ENCODE peak calls at places on chromosomes 11 and 22, in ten cellular contexts. One of them, this sample, is unnamed.

GRCh38 chr11:86577663-86578636 is 94.5 kb downstream of the ME3 start:
- DNase-seq in HTR-8/SVneo: no peak
- DNase-seq in endodermal cell: no peak
- DNase-seq in CD8-positive, alpha-beta T cell: no peak
- DNase-seq in H9: no peak
- DNase-seq in esophagus muscularis mucosa: peak; percentile 92
- DNase-seq in mucosa of descending colon: peak; percentile 84
- DNase-seq in heart right ventricle: peak; percentile 65
- DNase-seq in dermis microvascular lymphatic vessel endothelial cell: peak; percentile 99
- DNase-seq in astrocyte: peak; percentile 93
- DNase-seq in this sample: no peak

GRCh38 chr11:115580927-115581680 is 76.9 kb upstream of the CADM1 start:
- DNase-seq in mucosa of descending colon: no peak
- DNase-seq in heart right ventricle: peak; percentile 42
- DNase-seq in esophagus muscularis mucosa: no peak
- DNase-seq in endodermal cell: no peak
- DNase-seq in H9: no peak
- DNase-seq in astrocyte: peak; percentile 27
- DNase-seq in dermis microvascular lymphatic vessel endothelial cell: no peak
- DNase-seq in HTR-8/SVneo: no peak
- DNase-seq in CD8-positive, alpha-beta T cell: no peak
- DNase-seq in this sample: no peak

GRCh38 chr22:31206896-31207687 is 5.0 kb upstream of the LIMK2 start:
- DNase-seq in heart right ventricle: peak; percentile 21
- DNase-seq in dermis microvascular lymphatic vessel endothelial cell: peak; percentile 17
- DNase-seq in endodermal cell: no peak
- DNase-seq in astrocyte: no peak
- DNase-seq in HTR-8/SVneo: no peak
- DNase-seq in esophagus muscularis mucosa: no peak
- DNase-seq in CD8-positive, alpha-beta T cell: no peak
- DNase-seq in mucosa of descending colon: peak; percentile 71
- DNase-seq in H9: no peak
- DNase-seq in this sample: no peak

GRCh38 chr11:74388678-74389327 is 9.4 kb downstream of the PGM2L1 start:
- DNase-seq in esophagus muscularis mucosa: no peak
- DNase-seq in HTR-8/SVneo: peak; percentile 54
- DNase-seq in dermis microvascular lymphatic vessel endothelial cell: peak; percentile 71
- DNase-seq in endodermal cell: peak; percentile 83
- DNase-seq in heart right ventricle: peak; percentile 72
- DNase-seq in H9: peak; percentile 50
- DNase-seq in astrocyte: no peak
- DNase-seq in mucosa of descending colon: no peak
- DNase-seq in CD8-positive, alpha-beta T cell: peak; percentile 74
- DNase-seq in this sample: peak; percentile 43

GRCh38 chr11:68780829-68781228 is 29.5 kb upstream of the TESMIN start:
- DNase-seq in heart right ventricle: peak; percentile 51
- DNase-seq in dermis microvascular lymphatic vessel endothelial cell: peak; percentile 38
- DNase-seq in CD8-positive, alpha-beta T cell: no peak
- DNase-seq in endodermal cell: peak; percentile 94
- DNase-seq in mucosa of descending colon: no peak
- DNase-seq in HTR-8/SVneo: no peak
- DNase-seq in esophagus muscularis mucosa: no peak
- DNase-seq in astrocyte: no peak
- DNase-seq in H9: peak; percentile 83
- DNase-seq in this sample: peak; percentile 93

GRCh38 chr22:21698430-21699329 is 32.9 kb downstream of the PPIL2 start:
- DNase-seq in astrocyte: no peak
- DNase-seq in endodermal cell: peak; percentile 66
- DNase-seq in heart right ventricle: peak; percentile 48
- DNase-seq in dermis microvascular lymphatic vessel endothelial cell: peak; percentile 29
- DNase-seq in mucosa of descending colon: no peak
- DNase-seq in HTR-8/SVneo: no peak
- DNase-seq in esophagus muscularis mucosa: no peak
- DNase-seq in CD8-positive, alpha-beta T cell: no peak
- DNase-seq in H9: peak; percentile 57
- DNase-seq in this sample: peak; percentile 74

GRCh38 chr11:129852125-129852740 is 36.6 kb downstream of the TMEM45B start:
- DNase-seq in CD8-positive, alpha-beta T cell: no peak
- DNase-seq in dermis microvascular lymphatic vessel endothelial cell: no peak
- DNase-seq in HTR-8/SVneo: no peak
- DNase-seq in esophagus muscularis mucosa: no peak
- DNase-seq in mucosa of descending colon: no peak
- DNase-seq in endodermal cell: no peak
- DNase-seq in H9: no peak
- DNase-seq in astrocyte: no peak
- DNase-seq in heart right ventricle: no peak
- DNase-seq in this sample: no peak

GRCh38 chr11:68256331-68256741 is 15.4 kb downstream of the C11orf24 start:
- DNase-seq in endodermal cell: no peak
- DNase-seq in mucosa of descending colon: no peak
- DNase-seq in astrocyte: no peak
- DNase-seq in H9: no peak
- DNase-seq in CD8-positive, alpha-beta T cell: no peak
- DNase-seq in HTR-8/SVneo: peak; percentile 61
- DNase-seq in heart right ventricle: no peak
- DNase-seq in dermis microvascular lymphatic vessel endothelial cell: no peak
- DNase-seq in esophagus muscularis mucosa: no peak
- DNase-seq in this sample: peak; percentile 55

GRCh38 chr22:44670220-44670983 is 31.6 kb upstream of the PRR5 start:
- DNase-seq in astrocyte: no peak
- DNase-seq in dermis microvascular lymphatic vessel endothelial cell: no peak
- DNase-seq in HTR-8/SVneo: no peak
- DNase-seq in H9: no peak
- DNase-seq in mucosa of descending colon: peak; percentile 21
- DNase-seq in endodermal cell: peak; percentile 49
- DNase-seq in CD8-positive, alpha-beta T cell: no peak
- DNase-seq in heart right ventricle: no peak
- DNase-seq in esophagus muscularis mucosa: no peak
- DNase-seq in this sample: peak; percentile 6

GRCh38 chr11:101470881-101471535 is 112.8 kb downstream of the TRPC6 start:
- DNase-seq in astrocyte: no peak
- DNase-seq in dermis microvascular lymphatic vessel endothelial cell: peak; percentile 20
- DNase-seq in mucosa of descending colon: no peak
- DNase-seq in H9: no peak
- DNase-seq in esophagus muscularis mucosa: no peak
- DNase-seq in heart right ventricle: no peak
- DNase-seq in HTR-8/SVneo: no peak
- DNase-seq in endodermal cell: no peak
- DNase-seq in CD8-positive, alpha-beta T cell: no peak
- DNase-seq in this sample: no peak

GRCh38 chr11:93490996-93491618 is 52.1 kb downstream of the SMCO4 start:
- DNase-seq in H9: peak; percentile 65
- DNase-seq in esophagus muscularis mucosa: no peak
- DNase-seq in astrocyte: no peak
- DNase-seq in HTR-8/SVneo: no peak
- DNase-seq in heart right ventricle: no peak
- DNase-seq in mucosa of descending colon: no peak
- DNase-seq in endodermal cell: peak; percentile 78
- DNase-seq in dermis microvascular lymphatic vessel endothelial cell: no peak
- DNase-seq in CD8-positive, alpha-beta T cell: no peak
- DNase-seq in this sample: peak; percentile 47

GRCh38 chr22:17816649-17817048 is 42.4 kb upstream of the BID start:
- DNase-seq in dermis microvascular lymphatic vessel endothelial cell: no peak
- DNase-seq in astrocyte: no peak
- DNase-seq in endodermal cell: no peak
- DNase-seq in H9: no peak
- DNase-seq in heart right ventricle: no peak
- DNase-seq in CD8-positive, alpha-beta T cell: no peak
- DNase-seq in HTR-8/SVneo: no peak
- DNase-seq in esophagus muscularis mucosa: no peak
- DNase-seq in mucosa of descending colon: no peak
- DNase-seq in this sample: no peak

GRCh38 chr11:719214-720016 is 13.4 kb downstream of the EPS8L2 start:
- DNase-seq in endodermal cell: no peak
- DNase-seq in heart right ventricle: no peak
- DNase-seq in HTR-8/SVneo: no peak
- DNase-seq in astrocyte: no peak
- DNase-seq in mucosa of descending colon: peak; percentile 56
- DNase-seq in dermis microvascular lymphatic vessel endothelial cell: no peak
- DNase-seq in CD8-positive, alpha-beta T cell: no peak
- DNase-seq in H9: no peak
- DNase-seq in esophagus muscularis mucosa: no peak
- DNase-seq in this sample: peak; percentile 50

GRCh38 chr11:1770528-1770927 is 6.8 kb upstream of the CTSD start:
- DNase-seq in H9: no peak
- DNase-seq in CD8-positive, alpha-beta T cell: no peak
- DNase-seq in endodermal cell: no peak
- DNase-seq in mucosa of descending colon: no peak
- DNase-seq in dermis microvascular lymphatic vessel endothelial cell: no peak
- DNase-seq in astrocyte: no peak
- DNase-seq in heart right ventricle: peak; percentile 3
- DNase-seq in esophagus muscularis mucosa: no peak
- DNase-seq in HTR-8/SVneo: no peak
- DNase-seq in this sample: no peak

GRCh38 chr22:50469377-50470305 is 5.2 kb downstream of the SBF1 start:
- DNase-seq in astrocyte: peak; percentile 42
- DNase-seq in esophagus muscularis mucosa: no peak
- DNase-seq in heart right ventricle: no peak
- DNase-seq in endodermal cell: peak; percentile 87
- DNase-seq in dermis microvascular lymphatic vessel endothelial cell: peak; percentile 35
- DNase-seq in H9: peak; percentile 84
- DNase-seq in CD8-positive, alpha-beta T cell: peak; percentile 98
- DNase-seq in HTR-8/SVneo: peak; percentile 51
- DNase-seq in mucosa of descending colon: peak; percentile 98
- DNase-seq in this sample: peak; percentile 94

GRCh38 chr11:134759314-134759713 is 347.3 kb upstream of the B3GAT1 start:
- DNase-seq in heart right ventricle: no peak
- DNase-seq in CD8-positive, alpha-beta T cell: no peak
- DNase-seq in mucosa of descending colon: no peak
- DNase-seq in H9: no peak
- DNase-seq in endodermal cell: peak; percentile 23
- DNase-seq in astrocyte: no peak
- DNase-seq in HTR-8/SVneo: no peak
- DNase-seq in dermis microvascular lymphatic vessel endothelial cell: no peak
- DNase-seq in esophagus muscularis mucosa: peak; percentile 77
- DNase-seq in this sample: no peak

GRCh38 chr11:119618208-119618909 is 110.6 kb downstream of the NECTIN1 start:
- DNase-seq in esophagus muscularis mucosa: no peak
- DNase-seq in H9: peak; percentile 27
- DNase-seq in astrocyte: no peak
- DNase-seq in heart right ventricle: peak; percentile 29
- DNase-seq in CD8-positive, alpha-beta T cell: no peak
- DNase-seq in dermis microvascular lymphatic vessel endothelial cell: peak; percentile 65
- DNase-seq in mucosa of descending colon: no peak
- DNase-seq in endodermal cell: no peak
- DNase-seq in HTR-8/SVneo: no peak
- DNase-seq in this sample: peak; percentile 63

GRCh38 chr11:74819400-74819799 is 70.8 kb downstream of the RNF169 start:
- DNase-seq in esophagus muscularis mucosa: no peak
- DNase-seq in endodermal cell: no peak
- DNase-seq in H9: no peak
- DNase-seq in astrocyte: peak; percentile 26
- DNase-seq in CD8-positive, alpha-beta T cell: no peak
- DNase-seq in dermis microvascular lymphatic vessel endothelial cell: peak; percentile 16
- DNase-seq in mucosa of descending colon: no peak
- DNase-seq in HTR-8/SVneo: no peak
- DNase-seq in heart right ventricle: no peak
- DNase-seq in this sample: no peak

GRCh38 chr11:19466314-19466713 is 225.6 kb upstream of the E2F8 start:
- DNase-seq in endodermal cell: no peak
- DNase-seq in astrocyte: no peak
- DNase-seq in heart right ventricle: no peak
- DNase-seq in CD8-positive, alpha-beta T cell: no peak
- DNase-seq in esophagus muscularis mucosa: no peak
- DNase-seq in mucosa of descending colon: no peak
- DNase-seq in H9: no peak
- DNase-seq in HTR-8/SVneo: no peak
- DNase-seq in dermis microvascular lymphatic vessel endothelial cell: no peak
- DNase-seq in this sample: no peak

GRCh38 chr11:61082931-61083531 is 19.3 kb upstream of the CD5 start:
- DNase-seq in mucosa of descending colon: no peak
- DNase-seq in H9: no peak
- DNase-seq in esophagus muscularis mucosa: no peak
- DNase-seq in heart right ventricle: no peak
- DNase-seq in endodermal cell: no peak
- DNase-seq in HTR-8/SVneo: no peak
- DNase-seq in astrocyte: no peak
- DNase-seq in CD8-positive, alpha-beta T cell: no peak
- DNase-seq in dermis microvascular lymphatic vessel endothelial cell: no peak
- DNase-seq in this sample: no peak

GRCh38 chr11:118149493-118149892 is 3.1 kb downstream of the SCN4B start:
- DNase-seq in esophagus muscularis mucosa: no peak
- DNase-seq in CD8-positive, alpha-beta T cell: no peak
- DNase-seq in H9: no peak
- DNase-seq in endodermal cell: peak; percentile 52
- DNase-seq in astrocyte: no peak
- DNase-seq in mucosa of descending colon: no peak
- DNase-seq in heart right ventricle: no peak
- DNase-seq in HTR-8/SVneo: no peak
- DNase-seq in dermis microvascular lymphatic vessel endothelial cell: no peak
- DNase-seq in this sample: peak; percentile 55

GRCh38 chr11:8638300-8638699 is 44.2 kb downstream of the TRIM66 start:
- DNase-seq in endodermal cell: no peak
- DNase-seq in dermis microvascular lymphatic vessel endothelial cell: no peak
- DNase-seq in esophagus muscularis mucosa: no peak
- DNase-seq in CD8-positive, alpha-beta T cell: no peak
- DNase-seq in heart right ventricle: no peak
- DNase-seq in H9: no peak
- DNase-seq in mucosa of descending colon: no peak
- DNase-seq in astrocyte: peak; percentile 47
- DNase-seq in HTR-8/SVneo: no peak
- DNase-seq in this sample: no peak

GRCh38 chr11:48261600-48261999 is 2.1 kb upstream of the OR4X1 start:
- DNase-seq in esophagus muscularis mucosa: no peak
- DNase-seq in CD8-positive, alpha-beta T cell: no peak
- DNase-seq in HTR-8/SVneo: no peak
- DNase-seq in heart right ventricle: no peak
- DNase-seq in astrocyte: no peak
- DNase-seq in endodermal cell: no peak
- DNase-seq in H9: no peak
- DNase-seq in mucosa of descending colon: no peak
- DNase-seq in dermis microvascular lymphatic vessel endothelial cell: no peak
- DNase-seq in this sample: no peak

GRCh38 chr11:65574147-65574962 is 1.5 kb upstream of the EHBP1L1 start:
- DNase-seq in HTR-8/SVneo: peak; percentile 96
- DNase-seq in heart right ventricle: peak; percentile 97
- DNase-seq in dermis microvascular lymphatic vessel endothelial cell: peak; percentile 94
- DNase-seq in CD8-positive, alpha-beta T cell: peak; percentile 82
- DNase-seq in mucosa of descending colon: peak; percentile 96
- DNase-seq in H9: peak; percentile 95
- DNase-seq in endodermal cell: peak; percentile 97
- DNase-seq in astrocyte: peak; percentile 90
- DNase-seq in esophagus muscularis mucosa: peak; percentile 97
- DNase-seq in this sample: peak; percentile 100

GRCh38 chr11:37353192-37353591 is 755.2 kb upstream of the RAG2 start:
- DNase-seq in mucosa of descending colon: no peak
- DNase-seq in heart right ventricle: no peak
- DNase-seq in HTR-8/SVneo: no peak
- DNase-seq in esophagus muscularis mucosa: no peak
- DNase-seq in astrocyte: no peak
- DNase-seq in H9: no peak
- DNase-seq in CD8-positive, alpha-beta T cell: no peak
- DNase-seq in dermis microvascular lymphatic vessel endothelial cell: no peak
- DNase-seq in endodermal cell: no peak
- DNase-seq in this sample: no peak

GRCh38 chr11:117851852-117852251 is 24.6 kb downstream of the FXYD6 start:
- DNase-seq in mucosa of descending colon: no peak
- DNase-seq in heart right ventricle: peak; percentile 70
- DNase-seq in astrocyte: peak; percentile 16
- DNase-seq in CD8-positive, alpha-beta T cell: peak; percentile 0
- DNase-seq in H9: peak; percentile 14
- DNase-seq in endodermal cell: no peak
- DNase-seq in esophagus muscularis mucosa: no peak
- DNase-seq in dermis microvascular lymphatic vessel endothelial cell: no peak
- DNase-seq in HTR-8/SVneo: no peak
- DNase-seq in this sample: no peak

GRCh38 chr11:7449196-7449840 is 36.0 kb upstream of the OLFML1 start:
- DNase-seq in mucosa of descending colon: no peak
- DNase-seq in astrocyte: no peak
- DNase-seq in H9: no peak
- DNase-seq in HTR-8/SVneo: no peak
- DNase-seq in esophagus muscularis mucosa: no peak
- DNase-seq in CD8-positive, alpha-beta T cell: no peak
- DNase-seq in heart right ventricle: no peak
- DNase-seq in dermis microvascular lymphatic vessel endothelial cell: no peak
- DNase-seq in endodermal cell: no peak
- DNase-seq in this sample: no peak